ENCODE peak calls at places on chromosomes 3 and 15, in nine cellular contexts. R is aorta; P is uterus; F is astrocyte; O is right cardiac atrium; W is CD8-positive, alpha-beta T cell; N is hepatocyte; M is brain microvascular endothelial cell; X is upper lobe of right lung. C is an unnamed sample.

GRCh38 chr3:175659951-175660350 is 800.8 kb downstream of the NAALADL2 start:
- DNase-seq in R (no peak), P (no peak), F (no peak), O (no peak), W (no peak), N (no peak), M (no peak), X (no peak), C (no peak)

GRCh38 chr3:56923546-56924224 is 121.9 kb upstream of the ARHGEF3 start:
- DNase-seq in R (no peak), P (no peak), F (no peak), O (peak), W (peak), N (peak), M (peak), X (no peak), C (peak)

GRCh38 chr3:57757642-57758297 is 1.7 kb downstream of the SLMAP start:
- DNase-seq in R (no peak), P (no peak), F (peak), O (peak), W (no peak), N (peak), M (no peak), X (peak), C (no peak)

GRCh38 chr3:54857343-54857742 is 70.5 kb downstream of the LRTM1 start:
- DNase-seq in R (no peak), P (no peak), F (no peak), O (no peak), W (no peak), N (no peak), M (no peak), X (no peak), C (peak)

GRCh38 chr3:159818399-159818798 is 170.2 kb upstream of the IL12A start:
- DNase-seq in R (no peak), P (no peak), F (no peak), O (peak), W (no peak), N (no peak), M (no peak), X (no peak), C (no peak)

GRCh38 chr3:20503394-20504082 is 317.5 kb upstream of the SGO1 start:
- DNase-seq in R (no peak), P (no peak), F (no peak), O (no peak), W (no peak), N (no peak), M (no peak), X (no peak), C (no peak)

GRCh38 chr3:67154429-67154828 is 156.3 kb downstream of the KBTBD8 start:
- DNase-seq in R (no peak), P (no peak), F (no peak), O (no peak), W (no peak), N (peak), M (no peak), X (peak), C (no peak)

GRCh38 chr3:18308096-18308495 is 117.0 kb downstream of the SATB1 start:
- DNase-seq in R (no peak), P (no peak), F (no peak), O (no peak), W (no peak), N (no peak), M (peak), X (no peak), C (no peak)

GRCh38 chr3:138097192-138097829 is 18.1 kb downstream of the DZIP1L start:
- DNase-seq in R (no peak), P (no peak), F (no peak), O (no peak), W (no peak), N (no peak), M (no peak), X (no peak), C (no peak)

GRCh38 chr3:12993022-12993622 is 80.1 kb downstream of the IQSEC1 start:
- DNase-seq in R (peak), P (no peak), F (no peak), O (peak), W (no peak), N (peak), M (no peak), X (no peak), C (no peak)

GRCh38 chr3:194871143-194871863 is 185.6 kb downstream of the FAM43A start:
- DNase-seq in R (peak), P (peak), F (peak), O (peak), W (no peak), N (peak), M (peak), X (peak), C (peak)

GRCh38 chr3:107271787-107272387 is 105.4 kb upstream of the CCDC54 start:
- DNase-seq in R (no peak), P (no peak), F (peak), O (no peak), W (no peak), N (peak), M (no peak), X (no peak), C (no peak)

GRCh38 chr3:126438746-126439145 is 36.9 kb downstream of the ZXDC start:
- DNase-seq in R (no peak), P (no peak), F (no peak), O (no peak), W (no peak), N (no peak), M (no peak), X (peak), C (no peak)

GRCh38 chr15:25981114-25981513 is 118.0 kb upstream of the ATP10A start:
- DNase-seq in R (no peak), P (no peak), F (no peak), O (no peak), W (no peak), N (no peak), M (no peak), X (no peak), C (no peak)

GRCh38 chr3:182629521-182629920 is 163.8 kb upstream of the ATP11B start:
- DNase-seq in R (no peak), P (no peak), F (no peak), O (no peak), W (no peak), N (no peak), M (no peak), X (no peak), C (peak)

GRCh38 chr3:174955513-174956001 is 96.4 kb downstream of the NAALADL2 start:
- DNase-seq in R (no peak), P (no peak), F (peak), O (peak), W (no peak), N (peak), M (peak), X (no peak), C (no peak)

GRCh38 chr3:1677576-1678164 is 421.0 kb upstream of the CNTN4 start:
- DNase-seq in R (no peak), P (no peak), F (no peak), O (no peak), W (no peak), N (no peak), M (no peak), X (no peak), C (no peak)

GRCh38 chr3:185403002-185403401 is 40.1 kb downstream of the MAP3K13 start:
- DNase-seq in R (no peak), P (no peak), F (no peak), O (no peak), W (no peak), N (no peak), M (no peak), X (no peak), C (no peak)
- H3K27ac ChIP-seq in R (no peak), P (no peak), F (no peak), O (no peak), W (no peak), N (no peak), M (no peak), X (no peak), C (no peak)

GRCh38 chr15:71549697-71550096 is 260.7 kb upstream of the NR2E3 start:
- DNase-seq in R (no peak), P (no peak), F (no peak), O (peak), W (no peak), N (no peak), M (no peak), X (no peak), C (no peak)

GRCh38 chr15:71547066-71547465 is 263.3 kb upstream of the NR2E3 start:
- DNase-seq in R (no peak), P (peak), F (no peak), O (peak), W (no peak), N (peak), M (no peak), X (peak), C (no peak)

GRCh38 chr15:71548317-71548908 is 261.9 kb upstream of the NR2E3 start:
- DNase-seq in R (no peak), P (no peak), F (no peak), O (no peak), W (no peak), N (no peak), M (no peak), X (no peak), C (no peak)

GRCh38 chr15:71551566-71551965 is 258.8 kb upstream of the NR2E3 start:
- DNase-seq in R (no peak), P (no peak), F (no peak), O (no peak), W (no peak), N (no peak), M (no peak), X (no peak), C (no peak)

GRCh38 chr15:71549100-71549499 is 261.3 kb upstream of the NR2E3 start:
- DNase-seq in R (no peak), P (no peak), F (no peak), O (no peak), W (no peak), N (no peak), M (no peak), X (no peak), C (no peak)
- H3K27ac ChIP-seq in R (no peak), P (no peak), F (no peak), O (peak), W (no peak), N (peak), M (no peak), X (no peak), C (no peak)

DNA sequence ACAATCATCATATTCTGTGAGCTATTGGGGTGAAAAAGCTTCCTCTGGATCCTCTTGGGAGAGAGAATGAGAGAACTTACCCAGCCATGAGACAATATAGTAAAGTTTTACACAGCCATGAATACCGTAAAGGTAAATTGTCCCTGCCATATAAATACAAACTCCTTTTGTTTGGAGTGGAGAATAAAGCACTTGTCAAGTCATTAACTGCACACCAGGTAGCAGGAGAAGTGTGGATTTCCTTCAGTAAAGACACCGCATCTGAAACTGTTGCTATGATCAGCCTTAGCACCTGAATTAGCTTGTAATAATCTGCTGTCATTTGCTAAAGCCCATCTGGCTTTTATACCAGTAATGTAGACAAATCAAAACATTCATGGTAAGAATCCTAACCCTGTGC is 336.6 kb upstream of the SLCO3A1 start:
- DNase-seq in R (no peak), P (no peak), F (no peak), O (no peak), W (no peak), N (no peak), M (no peak), X (no peak), C (no peak)
- H3K27ac ChIP-seq in R (no peak), P (no peak), F (no peak), O (no peak), W (no peak), N (no peak), M (no peak), X (no peak), C (peak)

DNA sequence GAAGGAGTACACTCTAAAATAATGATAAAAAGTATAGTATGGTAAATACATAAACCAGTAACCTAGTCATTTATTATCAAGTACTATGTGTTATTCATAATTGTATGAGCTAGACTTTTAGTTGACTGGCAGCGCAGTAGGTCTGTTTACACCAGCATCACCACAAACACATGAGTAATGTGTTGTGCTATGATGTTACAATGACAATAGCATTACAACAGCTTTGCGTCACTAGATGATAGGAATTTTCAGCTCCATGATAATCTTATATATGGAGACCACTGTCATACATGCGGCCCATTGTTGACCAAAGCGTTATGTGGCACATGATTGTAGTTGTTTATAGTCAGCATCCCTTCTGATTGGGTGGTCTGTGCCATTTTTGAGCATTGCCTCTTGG is 138.9 kb upstream of the UBE2E1 start:
- DNase-seq in R (no peak), P (no peak), F (no peak), O (no peak), W (no peak), N (no peak), M (no peak), X (no peak), C (no peak)
- H3K27ac ChIP-seq in R (no peak), P (no peak), F (no peak), O (no peak), W (no peak), N (no peak), M (no peak), X (no peak), C (no peak)

GRCh38 chr3:52904552-52904951 is 7.2 kb upstream of the STIMATE start:
- DNase-seq in R (no peak), P (no peak), F (no peak), O (no peak), W (no peak), N (no peak), M (no peak), X (no peak), C (no peak)

GRCh38 chr3:52904000-52904399 is 6.7 kb upstream of the STIMATE start:
- DNase-seq in R (no peak), P (no peak), F (no peak), O (no peak), W (no peak), N (no peak), M (no peak), X (no peak), C (no peak)

GRCh38 chr3:52910823-52911222 is 13.5 kb upstream of the STIMATE start:
- DNase-seq in R (no peak), P (no peak), F (no peak), O (no peak), W (no peak), N (no peak), M (no peak), X (no peak), C (no peak)

GRCh38 chr3:52912885-52913731 is 15.8 kb upstream of the STIMATE start:
- DNase-seq in R (no peak), P (no peak), F (no peak), O (no peak), W (no peak), N (no peak), M (no peak), X (no peak), C (no peak)

GRCh38 chr3:52907497-52907896 is 10.1 kb upstream of the STIMATE start:
- DNase-seq in R (no peak), P (no peak), F (no peak), O (no peak), W (no peak), N (no peak), M (no peak), X (no peak), C (no peak)
- H3K27ac ChIP-seq in R (no peak), P (no peak), F (no peak), O (no peak), W (no peak), N (no peak), M (no peak), X (no peak), C (no peak)